ENCODE peak calls at places on chromosomes 7 and 10, in four cellular contexts. B is islet precursor cell, D is T follicular helper cell, E is NCI-H1048. K is an unnamed sample.

GRCh38 chr7:76315372-76315771 is 12.9 kb downstream of the HSPB1 start:
- DNase-seq in B (no peak), D (no peak), E (no peak), K (no peak)

GRCh38 chr10:121205625-121206024 is 354.5 kb downstream of the WDR11 start:
- DNase-seq in B (no peak), D (no peak), E (no peak), K (no peak)

GRCh38 chr10:30059209-30060107 is at the start of gene JCAD:
- DNase-seq in B (peak; percentile 89), D (peak; percentile 24), E (no peak), K (peak; percentile 15)

GRCh38 chr10:35348609-35349388 is 12.5 kb downstream of the CCNY start:
- DNase-seq in B (no peak), D (no peak), E (no peak), K (no peak)

GRCh38 chr7:13097508-13097907 is 410.1 kb downstream of the ARL4A start:
- DNase-seq in B (no peak), D (no peak), E (no peak), K (no peak)

GRCh38 chr7:80922254-80923049 is 3.6 kb upstream of the SEMA3C start:
- DNase-seq in B (no peak), D (no peak), E (no peak), K (no peak)

GRCh38 chr7:389911-390601 is 100.1 kb downstream of the FOXL3 start:
- DNase-seq in B (peak; percentile 42), D (no peak), E (no peak), K (no peak)

GRCh38 chr10:47040681-47041080 is 129.5 kb downstream of the PTPN20 start:
- DNase-seq in B (no peak), D (no peak), E (no peak), K (no peak)

GRCh38 chr7:26534649-26535482 is 243.2 kb downstream of the SNX10 start:
- DNase-seq in B (no peak), D (no peak), E (no peak), K (no peak)

GRCh38 chr10:44395396-44395795 is 10.5 kb upstream of the CXCL12 start:
- DNase-seq in B (no peak), D (no peak), E (no peak), K (no peak)

GRCh38 chr7:38951213-38951612 is 26.5 kb upstream of the POU6F2 start:
- DNase-seq in B (no peak), D (no peak), E (no peak), K (no peak)

GRCh38 chr10:93222211-93222754 is 148.6 kb downstream of the CYP26A1 start:
- DNase-seq in B (peak; percentile 32), D (no peak), E (no peak), K (no peak)

GRCh38 chr10:110600487-110601101 is 33.1 kb downstream of the SMC3 start:
- DNase-seq in B (peak; percentile 64), D (no peak), E (no peak), K (no peak)

GRCh38 chr10:44300666-44301649 is 83.9 kb downstream of the CXCL12 start:
- DNase-seq in B (peak; percentile 98), D (no peak), E (peak; percentile 74), K (no peak)

GRCh38 chr7:26853788-26854393 is 10.5 kb downstream of the SKAP2 start:
- DNase-seq in B (no peak), D (no peak), E (no peak), K (no peak)

GRCh38 chr10:114746531-114746930 is 75.0 kb upstream of the FHIP2A start:
- DNase-seq in B (no peak), D (no peak), E (no peak), K (no peak)

GRCh38 chr10:26579256-26580063 is 118.0 kb upstream of the PDSS1 start:
- DNase-seq in B (no peak), D (no peak), E (no peak), K (no peak)

GRCh38 chr7:46357290-46357689 is 436.2 kb upstream of the IGFBP3 start:
- DNase-seq in B (no peak), D (no peak), E (no peak), K (no peak)

GRCh38 chr10:63491558-63492316 is 26.0 kb upstream of the JMJD1C start:
- DNase-seq in B (no peak), D (no peak), E (no peak), K (no peak)

GRCh38 chr7:135367114-135367513 is 133.5 kb downstream of the STRA8 start:
- DNase-seq in B (no peak), D (no peak), E (no peak), K (no peak)

GRCh38 chr10:69696073-69696731 is 66.2 kb downstream of the FAM241B start:
- DNase-seq in B (peak; percentile 84), D (no peak), E (no peak), K (no peak)

K was measured in effector CD4-positive, alpha-beta T cell.